ENCODE peak calls at places on chromosomes 1 and 21, in five cellular contexts. J is T-helper 1 cell, N is activated T-cell treated with anti-CD3 and anti-CD28 coated beads for 1 hour, F is AG08396, A is lower leg skin. V is an unnamed sample.

GRCh38 chr1:157880621-157881020 is 39.0 kb upstream of the CD5L start:
- DNase-seq in N (no peak), F (no peak), J (no peak), A (no peak), V (no peak)

GRCh38 chr1:5967351-5968160 is 24.7 kb downstream of the NPHP4 start:
- DNase-seq in J (no peak), N (no peak), F (no peak), A (peak), V (no peak)

GRCh38 chr21:42508371-42508770 is 5.3 kb upstream of the SLC37A1 start:
- DNase-seq in A (no peak), J (no peak), F (no peak), N (no peak), V (no peak)

GRCh38 chr1:193540511-193540910 is 354.1 kb upstream of the B3GALT2 start:
- DNase-seq in A (no peak), F (no peak), N (no peak), J (no peak), V (no peak)

GRCh38 chr1:10694633-10695627 is 101.5 kb downstream of the CASZ1 start:
- DNase-seq in F (peak), A (peak), N (peak), J (peak), V (peak)

GRCh38 chr1:41499591-41499990 is 15.1 kb upstream of the EDN2 start:
- DNase-seq in F (no peak), J (no peak), A (no peak), N (no peak), V (no peak)

GRCh38 chr21:27024316-27024715 is 57.4 kb upstream of the ADAMTS5 start:
- DNase-seq in J (no peak), A (no peak), F (peak), N (no peak), V (no peak)

GRCh38 chr1:169486281-169486904 is 649 bp upstream of the SLC19A2 start:
- DNase-seq in J (no peak), F (peak), N (no peak), A (no peak), V (peak)

GRCh38 chr1:38680801-38681510 is 178.6 kb downstream of the RRAGC start:
- DNase-seq in F (no peak), J (no peak), N (no peak), A (no peak), V (no peak)

GRCh38 chr1:206461602-206462455 is 8.4 kb upstream of the IKBKE start:
- DNase-seq in J (peak), F (peak), N (peak), A (no peak), V (peak)

GRCh38 chr1:10338047-10338446 is 60.8 kb upstream of the PGD start:
- DNase-seq in A (no peak), F (peak), N (peak), J (no peak), V (peak)

GRCh38 chr1:223386013-223386412 is 7.2 kb upstream of the CCDC185 start:
- DNase-seq in F (no peak), N (no peak), J (no peak), A (no peak), V (no peak)

GRCh38 chr1:96206451-96206850 is 515.1 kb upstream of the PTBP2 start:
- DNase-seq in N (no peak), F (no peak), A (no peak), J (no peak), V (no peak)

GRCh38 chr1:33586111-33586510 is 113.7 kb downstream of the ZSCAN20 start:
- DNase-seq in F (peak), A (no peak), J (no peak), N (no peak), V (peak)

GRCh38 chr1:70993841-70994240 is 53.8 kb downstream of the PTGER3 start:
- DNase-seq in N (no peak), A (no peak), J (no peak), F (no peak), V (no peak)

V was measured in kidney glomerular epithelial cell.